ENCODE peak calls at places on chromosome 7, in four cellular contexts. Z, R, D and C are unnamed samples.

GRCh38 chr7:78226059-78226658 is 427.6 kb downstream of the PHTF2 start:
- DNase-seq in D (no peak), Z (peak; percentile 15), R (peak; percentile 45), C (peak; percentile 61)

GRCh38 chr7:42611529-42611928 is 300.3 kb downstream of the C7orf25 start:
- DNase-seq in Z (no peak), D (no peak), R (no peak), C (no peak)

GRCh38 chr7:2024227-2024918 is 208.4 kb downstream of the MAD1L1 start:
- DNase-seq in R (no peak), D (no peak), Z (no peak), C (peak; percentile 47)

GRCh38 chr7:125605241-125605640 is 675.6 kb upstream of the POT1 start:
- DNase-seq in Z (no peak), R (no peak), D (no peak), C (no peak)

GRCh38 chr7:156639426-156640256 is 933 bp upstream of the RNF32 start:
- DNase-seq in R (no peak), Z (no peak), D (no peak), C (peak; percentile 73)

GRCh38 chr7:20402297-20403230 is 71.9 kb downstream of the ITGB8 start:
- DNase-seq in D (no peak), Z (no peak), R (peak; percentile 5), C (no peak)

GRCh38 chr7:26326211-26326610 is 34.5 kb downstream of the SNX10 start:
- DNase-seq in D (no peak), Z (no peak), R (no peak), C (no peak)

GRCh38 chr7:107879400-107880035 is 11.5 kb upstream of the DLD start:
- DNase-seq in Z (peak; percentile 56), D (no peak), R (peak; percentile 69), C (peak; percentile 76)

GRCh38 chr7:42096681-42097637 is 140.1 kb downstream of the GLI3 start:
- DNase-seq in R (peak; percentile 53), Z (no peak), D (no peak), C (peak; percentile 59)

GRCh38 chr7:33916357-33917081 is 11.2 kb downstream of the BMPER start:
- DNase-seq in R (peak; percentile 58), D (no peak), Z (no peak), C (no peak)

GRCh38 chr7:45073843-45074737 is 14.7 kb downstream of the NACAD start:
- DNase-seq in D (no peak), R (no peak), Z (no peak), C (no peak)

GRCh38 chr7:20343211-20343610 is 12.5 kb downstream of the ITGB8 start:
- DNase-seq in D (no peak), R (no peak), Z (no peak), C (no peak)

GRCh38 chr7:95684037-95684436 is 87.7 kb upstream of the PDK4 start:
- DNase-seq in Z (peak; percentile 18), D (no peak), R (peak; percentile 30), C (peak; percentile 28)

GRCh38 chr7:2460188-2460587 is 16.0 kb downstream of the GRIFIN start:
- DNase-seq in R (no peak), Z (no peak), D (no peak), C (no peak)

GRCh38 chr7:1721047-1721687 is 51.1 kb downstream of the ELFN1 start:
- DNase-seq in D (no peak), R (peak; percentile 53), Z (no peak), C (no peak)

GRCh38 chr7:83640731-83641533 is 8.0 kb downstream of the SEMA3E start:
- DNase-seq in D (no peak), R (no peak), Z (no peak), C (no peak)

GRCh38 chr7:48084727-48085432 is 4.2 kb upstream of the UPP1 start:
- DNase-seq in Z (peak; percentile 88), R (peak; percentile 99), D (peak; percentile 66), C (peak; percentile 99)

GRCh38 chr7:73397936-73398335 is 35.6 kb upstream of the FZD9 start:
- DNase-seq in D (no peak), Z (no peak), R (no peak), C (no peak)

GRCh38 chr7:122310119-122311021 is 5.8 kb upstream of the FEZF1 start:
- DNase-seq in Z (no peak), R (no peak), D (no peak), C (no peak)

GRCh38 chr7:121624922-121625321 is 228.8 kb upstream of the FAM3C start:
- DNase-seq in R (no peak), Z (no peak), D (no peak), C (no peak)

GRCh38 chr7:135748770-135749169 is at the start of gene FAM180A:
- DNase-seq in D (peak; percentile 24), R (peak; percentile 85), Z (no peak), C (no peak)

GRCh38 chr7:131327049-131327625 is 539 bp upstream of the MKLN1 start:
- DNase-seq in D (no peak), Z (peak; percentile 64), R (peak; percentile 79), C (peak; percentile 67)

GRCh38 chr7:28958235-28958945 is at the start of gene TRIL:
- DNase-seq in R (peak; percentile 50), D (peak; percentile 25), Z (no peak), C (no peak)

GRCh38 chr7:106238830-106239229 is 46.0 kb downstream of the NAMPT start:
- DNase-seq in D (no peak), R (no peak), Z (no peak), C (no peak)
- TF ChIP-seq POLR2A in D (no peak), R (no peak), Z (no peak), C (no peak)

GRCh38 chr7:51354897-51355296 is 38.3 kb upstream of the COBL start:
- DNase-seq in D (no peak), Z (no peak), R (no peak), C (peak; percentile 16)

GRCh38 chr7:51354434-51354833 is 37.8 kb upstream of the COBL start:
- DNase-seq in R (no peak), D (no peak), Z (no peak), C (no peak)

GRCh38 chr7:51350195-51350896 is 33.7 kb upstream of the COBL start:
- DNase-seq in D (no peak), Z (peak; percentile 10), R (no peak), C (no peak)

GRCh38 chr7:51351661-51352060 is 35.1 kb upstream of the COBL start:
- DNase-seq in D (no peak), R (no peak), Z (no peak), C (no peak)

GRCh38 chr7:51352174-51353145 is 35.9 kb upstream of the COBL start:
- DNase-seq in R (no peak), D (no peak), Z (no peak), C (no peak)
- TF ChIP-seq CTCF in R (no peak), D (no peak), Z (no peak), C (peak; percentile 14)

GRCh38 chr7:14424675-14425074 is 435.2 kb upstream of the ETV1 start:
- DNase-seq in R (no peak), D (no peak), Z (no peak), C (no peak)

GRCh38 chr7:14418633-14419032 is 429.2 kb upstream of the ETV1 start:
- DNase-seq in D (no peak), Z (no peak), R (no peak), C (no peak)

GRCh38 chr7:14420768-14421167 is 431.3 kb upstream of the ETV1 start:
- DNase-seq in Z (no peak), R (no peak), D (no peak), C (no peak)

GRCh38 chr7:14414274-14414986 is 425.0 kb upstream of the ETV1 start:
- DNase-seq in R (no peak), D (no peak), Z (no peak), C (no peak)

GRCh38 chr7:14419554-14419953 is 430.1 kb upstream of the ETV1 start:
- DNase-seq in R (no peak), Z (no peak), D (no peak), C (no peak)
- H3K4me3 ChIP-seq in R (no peak overlapping the region), Z (no peak overlapping the region), D (no peak overlapping the region), C (no peak overlapping the region)

GRCh38 chr7:57415730-57416129 is 34.2 kb upstream of the ZNF716 start:
- DNase-seq in Z (no peak), R (no peak), D (no peak), C (no peak)
- TF ChIP-seq POLR2A in Z (no peak), R (no peak), D (no peak), C (no peak)

DNA sequence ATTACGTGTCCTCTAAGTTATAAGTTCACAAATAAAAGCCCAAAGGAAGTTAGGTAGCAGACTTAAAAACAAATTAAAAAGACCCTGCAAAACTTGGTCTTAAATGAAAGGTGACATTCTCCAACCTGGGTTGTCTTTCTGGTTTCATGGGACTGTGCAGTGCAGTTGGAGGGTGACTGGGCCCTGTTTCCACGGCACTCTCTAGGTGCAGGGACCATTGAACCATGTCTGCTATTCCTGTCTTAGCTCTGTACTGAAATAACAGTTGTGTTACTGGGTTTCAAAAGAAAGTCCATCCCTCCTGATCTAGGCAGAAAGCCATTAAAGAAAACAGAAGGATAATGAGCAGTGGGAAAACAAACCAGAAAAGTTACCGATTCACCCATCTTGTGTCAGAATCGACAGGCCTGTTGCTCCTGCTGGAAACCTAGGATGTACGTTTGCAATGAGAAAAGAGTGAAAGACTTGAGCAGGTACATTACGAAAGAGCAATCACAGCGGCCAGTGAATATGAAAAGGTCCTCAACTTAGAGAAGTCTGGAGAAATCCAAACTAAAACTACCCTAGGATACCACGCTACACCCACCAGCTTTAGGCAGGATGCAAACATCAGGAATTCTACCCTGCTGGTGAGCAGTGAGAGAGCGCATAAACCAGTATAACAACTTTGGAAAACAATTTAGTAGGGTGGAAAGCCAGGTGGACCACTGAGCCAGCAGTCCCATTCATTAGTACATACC is 24.5 kb downstream of the SPDYE6 start:
- DNase-seq in Z (no peak), R (no peak), D (no peak), C (no peak)
- TF ChIP-seq CTCF in Z (no peak), R (no peak), D (no peak), C (no peak)

DNA sequence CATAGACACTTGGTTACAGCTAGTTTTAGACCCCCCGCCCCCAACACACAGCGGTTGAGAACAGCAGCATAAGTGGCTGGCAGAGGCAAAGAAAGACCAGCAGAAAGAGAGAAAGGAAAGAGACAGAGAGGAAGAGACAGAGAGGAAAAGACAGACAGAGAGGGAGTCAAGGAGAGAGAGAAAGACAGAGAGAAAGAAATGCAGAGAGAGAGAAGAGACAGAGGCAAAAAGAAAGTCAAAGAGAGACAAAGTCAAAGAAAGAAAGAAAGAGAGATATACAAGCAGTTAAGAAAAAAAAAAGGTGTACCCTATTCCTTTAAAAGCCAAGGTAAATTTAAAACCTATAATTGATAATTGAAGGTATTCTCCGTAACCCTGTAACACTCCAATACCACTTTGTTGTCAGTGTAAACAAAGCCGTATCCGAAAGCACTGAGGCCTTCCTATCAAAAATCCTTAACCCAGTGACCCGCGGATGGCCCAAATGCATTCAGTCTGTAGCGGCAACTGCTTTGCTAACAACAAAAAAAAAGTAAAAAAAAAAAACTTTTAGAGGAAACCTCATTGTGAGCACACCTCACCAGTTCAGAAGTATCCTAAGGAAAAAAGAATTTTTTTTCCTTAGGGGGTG is 11.9 kb upstream of the SLC12A9 start:
- DNase-seq in R (no peak), D (no peak), Z (no peak), C (no peak)
- H3K4me3 ChIP-seq in R (no peak overlapping the region), D (no peak overlapping the region), Z (no peak overlapping the region), C (no peak overlapping the region)